ENCODE peak calls at places on chromosomes 12 and 14, in seven cellular contexts. P, W, U, N, C, E and Q are unnamed samples.
A peak's percentile ranks its signal among the peaks of the same experiment; 100 is the strongest.

GRCh38 chr12:119700078-119700477 is 32.1 kb downstream of the PRKAB1 start:
- DNase-seq in N (no peak), U (no peak), P (no peak), C (no peak), E (no peak), W (no peak), Q (no peak)

GRCh38 chr14:89332031-89332430 is 85.0 kb downstream of the FOXN3 start:
- DNase-seq in E (no peak), P (no peak), N (no peak), W (no peak), U (no peak), C (no peak), Q (no peak)

GRCh38 chr14:68423686-68424085 is 369.2 kb downstream of the ZFP36L1 start:
- DNase-seq in U (no peak), P (no peak), E (no peak), C (no peak), W (no peak), N (no peak), Q (no peak)

GRCh38 chr12:68349083-68349700 is 17.0 kb upstream of the MDM1 start:
- DNase-seq in U (no peak), E (no peak), C (no peak), P (no peak), N (no peak), W (no peak), Q (no peak)

GRCh38 chr14:94322648-94323570 is at the start of gene SERPINA6:
- DNase-seq in W (peak; percentile 32), U (no peak), N (peak; percentile 76), C (no peak), P (peak; percentile 21), E (no peak), Q (no peak)

GRCh38 chr12:49220972-49221371 is 32.1 kb upstream of the TUBA1A start:
- DNase-seq in N (no peak), C (no peak), P (no peak), W (no peak), U (no peak), E (no peak), Q (no peak)

GRCh38 chr14:103404920-103405319 is 19.7 kb downstream of the MARK3 start:
- DNase-seq in U (no peak), N (no peak), W (no peak), P (peak; percentile 98), E (no peak), C (no peak), Q (no peak)

GRCh38 chr12:22287056-22287455 is 47.5 kb downstream of the ST8SIA1 start:
- DNase-seq in C (no peak), N (no peak), W (no peak), E (no peak), P (no peak), U (no peak), Q (no peak)

GRCh38 chr12:75578546-75578945 is 67.1 kb upstream of the KRR1 start:
- DNase-seq in P (no peak), C (no peak), N (no peak), W (no peak), U (no peak), E (no peak), Q (no peak)

GRCh38 chr12:14768823-14769405 is 34.4 kb downstream of the WBP11 start:
- DNase-seq in U (no peak), C (no peak), W (no peak), P (peak; percentile 37), E (no peak), N (peak; percentile 40), Q (no peak)

GRCh38 chr12:6631549-6631961 is 4.2 kb downstream of the LPAR5 start:
- DNase-seq in W (no peak), C (no peak), P (no peak), N (no peak), E (no peak), U (no peak), Q (no peak)

GRCh38 chr14:24149302-24149969 is 2.1 kb downstream of the RNF31 start:
- DNase-seq in E (no peak), U (no peak), P (no peak), W (no peak), N (no peak), C (no peak), Q (no peak)

GRCh38 chr14:79629372-79629771 is 581.9 kb downstream of the DIO2 start:
- DNase-seq in P (peak; percentile 4), C (no peak), U (no peak), E (no peak), W (no peak), N (no peak), Q (no peak)

GRCh38 chr12:10339441-10339840 is 31.8 kb downstream of the KLRD1 start:
- DNase-seq in W (no peak), E (no peak), C (no peak), U (no peak), P (no peak), N (no peak), Q (no peak)

GRCh38 chr12:131438874-131439273 is 272.0 kb upstream of the SFSWAP start:
- DNase-seq in E (no peak), U (no peak), W (no peak), C (no peak), N (peak; percentile 35), P (no peak), Q (no peak)

GRCh38 chr12:10559241-10559640 is 53.6 kb downstream of the EIF2S3B start:
- DNase-seq in C (no peak), E (no peak), N (no peak), P (no peak), W (no peak), U (peak; percentile 45), Q (no peak)

GRCh38 chr12:97203408-97203807 is 259.2 kb upstream of the RMST start:
- DNase-seq in P (no peak), E (no peak), W (no peak), U (no peak), N (no peak), C (no peak), Q (no peak)

GRCh38 chr14:96592591-96593388 is 90.6 kb downstream of the PAPOLA start:
- DNase-seq in N (no peak), E (no peak), U (peak; percentile 20), W (peak; percentile 10), C (peak; percentile 33), P (peak; percentile 27), Q (peak; percentile 83)

GRCh38 chr14:52235434-52235833 is 32.1 kb upstream of the PTGDR start:
- DNase-seq in P (no peak), W (no peak), E (no peak), N (no peak), C (no peak), U (no peak), Q (no peak)

GRCh38 chr12:89907659-89908058 is 199.0 kb upstream of the ATP2B1 start:
- DNase-seq in E (no peak), U (no peak), N (no peak), P (peak; percentile 42), C (no peak), W (no peak), Q (no peak)

GRCh38 chr14:35333797-35334743 is 41.9 kb downstream of the PSMA6 start:
- DNase-seq in P (no peak), C (no peak), W (no peak), U (peak; percentile 9), E (no peak), N (no peak), Q (no peak)